ENCODE peak calls at places on chromosomes 2 and 18, in nine cellular contexts. Z, L, V, A, G, E, Y, B and J are unnamed samples.

GRCh38 chr18:76391038-76391437 is 104.0 kb downstream of the ZNF516 start:
- DNase-seq in Z (no peak), G (no peak), B (no peak), E (no peak), L (no peak), V (no peak), A (no peak), Y (no peak), J (no peak)

GRCh38 chr2:28512607-28512965 is 16.7 kb downstream of the PLB1 start:
- DNase-seq in E (no peak), V (no peak), L (no peak), A (no peak), Z (no peak), G (no peak), Y (no peak), B (no peak), J (no peak)

GRCh38 chr2:44836174-44836573 is 105.3 kb upstream of the SIX3 start:
- DNase-seq in V (no peak), Z (no peak), B (no peak), L (no peak), Y (no peak), A (no peak), G (no peak), E (no peak), J (no peak)

GRCh38 chr18:58601468-58602266 is 27.2 kb downstream of the ALPK2 start:
- DNase-seq in Y (no peak), A (no peak), G (no peak), L (no peak), B (no peak), E (no peak), Z (no peak), V (no peak), J (no peak)

GRCh38 chr2:224038049-224038829 is 847 bp downstream of the SERPINE2 start:
- DNase-seq in G (peak; percentile 87), Y (peak; percentile 72), V (no peak), B (peak; percentile 16), E (no peak), A (no peak), L (no peak), Z (peak; percentile 60), J (peak; percentile 57)

GRCh38 chr18:31648966-31649429 is 35.4 kb downstream of the B4GALT6 start:
- DNase-seq in A (no peak), Y (no peak), Z (peak; percentile 74), G (no peak), V (peak; percentile 78), L (no peak), B (peak; percentile 42), E (no peak), J (no peak)

GRCh38 chr2:108139521-108139920 is 100.2 kb upstream of the SULT1C3 start:
- DNase-seq in V (no peak), A (no peak), L (no peak), Z (peak; percentile 19), B (no peak), Y (peak; percentile 61), G (peak; percentile 74), E (no peak), J (peak; percentile 26)

GRCh38 chr18:54828290-54828871 is at the start of gene RAB27B:
- DNase-seq in Z (peak; percentile 96), E (peak; percentile 53), V (peak; percentile 75), B (peak; percentile 78), A (no peak), Y (peak; percentile 58), L (no peak), G (peak; percentile 92), J (peak; percentile 68)

GRCh38 chr2:127423476-127423840 is 5.2 kb downstream of the PROC start:
- DNase-seq in E (no peak), G (peak; percentile 53), L (no peak), V (no peak), Z (peak; percentile 64), B (no peak), Y (no peak), A (no peak), J (no peak)
- TF ChIP-seq EZH2 in E (no peak), G (peak; percentile 43), L (no peak), V (no peak), Z (no peak), B (peak; percentile 22), Y (no peak), A (no peak), J (no peak)

GRCh38 chr18:43277164-43277600 is at the start of gene SYT4:
- DNase-seq in Y (no peak), Z (peak; percentile 42), A (no peak), G (peak; percentile 93), E (peak; percentile 66), B (peak; percentile 19), L (peak; percentile 35), V (no peak), J (peak; percentile 72)
- TF ChIP-seq EZH2 in Y (no peak), Z (peak; percentile 77), A (no peak), G (no peak), E (no peak), B (no peak), L (no peak), V (no peak), J (no peak)

DNA sequence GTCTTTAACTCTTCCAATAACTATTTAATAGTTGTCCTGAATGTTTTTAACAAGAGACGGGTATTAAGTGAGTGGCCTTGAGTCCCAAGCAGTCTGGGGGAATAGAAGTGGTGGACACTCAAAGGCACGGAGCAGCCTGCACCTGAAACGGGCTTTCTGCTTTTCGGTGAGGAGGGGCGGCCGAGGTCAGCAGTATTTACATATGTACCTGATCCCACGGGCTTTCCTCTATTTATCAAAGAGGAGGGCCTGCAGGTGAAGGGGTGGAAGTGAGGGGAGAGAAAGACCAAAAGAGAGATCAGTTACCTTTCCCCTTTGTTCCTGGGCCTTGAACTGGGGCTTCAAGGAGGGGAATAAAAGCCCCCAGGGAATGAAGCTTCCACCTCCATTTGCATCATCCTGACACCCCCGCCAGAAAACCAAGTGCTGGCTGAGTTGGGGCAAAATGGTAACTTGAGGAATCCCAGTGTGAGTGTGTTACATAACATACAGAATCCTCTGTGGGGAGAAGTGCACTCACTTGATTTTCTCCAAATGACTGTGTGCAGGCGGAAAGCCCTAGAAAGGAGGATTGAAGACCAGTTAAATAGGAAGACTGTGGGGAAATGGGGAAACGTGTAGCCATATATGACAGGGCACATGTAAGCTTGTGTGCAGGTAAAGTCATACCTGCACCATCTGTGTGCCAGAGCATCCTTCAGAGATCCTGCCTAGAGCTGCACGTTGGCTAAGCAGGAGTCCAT is 12.4 kb downstream of the POU3F3 start:
- DNase-seq in A (no peak), L (no peak), Z (no peak), B (no peak), E (no peak), G (peak; percentile 62), V (no peak), Y (no peak), J (no peak)
- TF ChIP-seq EZH2 in A (no peak), L (no peak), Z (no peak), B (no peak), E (no peak), G (peak; percentile 65), V (no peak), Y (no peak), J (no peak)

DNA sequence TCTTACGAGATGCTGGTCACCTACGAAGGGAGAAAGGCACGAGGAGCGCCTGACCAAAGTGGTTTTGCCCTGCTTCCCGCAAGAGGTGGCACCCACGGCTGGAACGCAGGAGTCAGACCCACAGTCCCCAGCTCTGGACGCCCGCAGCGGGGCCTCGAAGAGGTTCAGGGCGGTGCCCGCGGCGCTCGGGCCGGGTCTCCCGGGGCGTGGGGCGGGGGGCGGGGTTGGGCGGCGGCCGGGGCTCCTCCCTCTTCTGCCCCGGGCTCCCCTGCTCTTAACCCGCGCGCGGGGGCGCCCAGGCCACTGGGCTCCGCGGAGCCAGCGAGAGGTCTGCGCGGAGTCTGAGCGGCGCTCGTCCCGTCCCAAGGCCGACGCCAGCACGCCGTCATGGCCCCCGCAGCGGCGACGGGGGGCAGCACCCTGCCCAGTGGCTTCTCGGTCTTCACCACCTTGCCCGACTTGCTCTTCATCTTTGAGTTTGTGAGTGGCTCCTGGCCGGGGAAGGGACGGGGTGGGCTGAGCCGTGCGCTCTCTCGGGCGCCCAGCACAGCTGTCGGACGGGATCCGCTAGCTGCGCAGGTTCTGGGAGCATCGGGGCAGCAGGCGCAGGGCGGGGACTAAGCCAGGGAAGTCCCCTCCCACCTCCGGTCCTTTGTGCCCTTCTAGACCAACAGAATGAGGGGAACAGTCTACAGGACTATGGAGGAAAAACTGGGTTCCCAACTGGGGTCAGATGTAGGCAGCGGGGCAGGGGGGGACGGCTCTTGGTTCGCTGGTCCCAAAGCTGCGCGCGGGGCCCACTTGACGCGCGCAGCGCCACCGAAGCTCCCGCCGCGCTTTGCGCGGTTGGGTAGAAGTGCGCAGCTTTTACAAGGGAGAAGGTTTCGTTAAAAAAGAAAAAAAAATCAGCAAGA is at the start of gene MAL:
- DNase-seq in B (no peak), Y (no peak), E (no peak), Z (peak; percentile 23), V (no peak), L (no peak), A (peak; percentile 51), G (peak; percentile 84), J (peak; percentile 40)
- TF ChIP-seq EZH2 in B (peak; percentile 90), Y (no peak), E (no peak), Z (peak; percentile 41), V (no peak), L (peak; percentile 69), A (no peak), G (peak; percentile 78), J (peak; percentile 80)

GRCh38 chr2:118224144-118224887 is 136.0 kb downstream of the INSIG2 start:
- DNase-seq in Y (peak; percentile 58), A (no peak), L (no peak), G (peak; percentile 61), Z (no peak), V (no peak), B (no peak), E (no peak), J (no peak)
- TF ChIP-seq EZH2 in Y (no peak), A (no peak), L (no peak), G (peak; percentile 36), Z (no peak), V (no peak), B (peak; percentile 98), E (peak; percentile 67), J (no peak)